ENCODE peak calls at places on chromosomes 5 and 9, in nine cellular contexts. One of them, this sample, is unnamed.

GRCh38 chr5:176603091-176603490 is 6.9 kb downstream of the GPRIN1 start:
- DNase-seq in neural crest cell: no peak
- DNase-seq in upper lobe of right lung: no peak
- DNase-seq in fibroblast of mammary gland: no peak
- DNase-seq in spleen: no peak
- DNase-seq in GM20000: no peak
- DNase-seq in kidney: no peak
- DNase-seq in coronary artery: no peak
- DNase-seq in right lobe of liver: no peak
- DNase-seq in this sample: no peak

GRCh38 chr9:91580136-91580535 is 156.5 kb upstream of the NFIL3 start:
- DNase-seq in neural crest cell: no peak
- DNase-seq in upper lobe of right lung: no peak
- DNase-seq in fibroblast of mammary gland: peak; percentile 30
- DNase-seq in spleen: no peak
- DNase-seq in GM20000: no peak
- DNase-seq in kidney: no peak
- DNase-seq in coronary artery: no peak
- DNase-seq in right lobe of liver: no peak
- DNase-seq in this sample: no peak

GRCh38 chr9:97531750-97532383 is 30.4 kb downstream of the TMOD1 start:
- DNase-seq in neural crest cell: no peak
- DNase-seq in upper lobe of right lung: peak; percentile 28
- DNase-seq in fibroblast of mammary gland: no peak
- DNase-seq in spleen: no peak
- DNase-seq in GM20000: no peak
- DNase-seq in kidney: no peak
- DNase-seq in coronary artery: no peak
- DNase-seq in right lobe of liver: no peak
- DNase-seq in this sample: no peak

GRCh38 chr9:16143310-16143709 is 590.5 kb downstream of the CCDC171 start:
- DNase-seq in neural crest cell: no peak
- DNase-seq in upper lobe of right lung: no peak
- DNase-seq in fibroblast of mammary gland: peak; percentile 51
- DNase-seq in spleen: no peak
- DNase-seq in GM20000: no peak
- DNase-seq in kidney: no peak
- DNase-seq in coronary artery: no peak
- DNase-seq in right lobe of liver: no peak
- DNase-seq in this sample: no peak

GRCh38 chr5:9344751-9345240 is 201.1 kb downstream of the SEMA5A start:
- DNase-seq in neural crest cell: no peak
- DNase-seq in upper lobe of right lung: no peak
- DNase-seq in fibroblast of mammary gland: no peak
- DNase-seq in spleen: no peak
- DNase-seq in GM20000: no peak
- DNase-seq in kidney: no peak
- DNase-seq in coronary artery: no peak
- DNase-seq in right lobe of liver: no peak
- DNase-seq in this sample: no peak

GRCh38 chr9:13716620-13717019 is 437.1 kb upstream of the MPDZ start:
- DNase-seq in neural crest cell: no peak
- DNase-seq in upper lobe of right lung: no peak
- DNase-seq in fibroblast of mammary gland: no peak
- DNase-seq in spleen: no peak
- DNase-seq in GM20000: no peak
- DNase-seq in kidney: no peak
- DNase-seq in coronary artery: no peak
- DNase-seq in right lobe of liver: no peak
- DNase-seq in this sample: no peak

GRCh38 chr9:136147890-136148714 is 29.4 kb upstream of the TMEM250 start:
- DNase-seq in neural crest cell: peak; percentile 40
- DNase-seq in upper lobe of right lung: no peak
- DNase-seq in fibroblast of mammary gland: no peak
- DNase-seq in spleen: no peak
- DNase-seq in GM20000: no peak
- DNase-seq in kidney: no peak
- DNase-seq in coronary artery: no peak
- DNase-seq in right lobe of liver: no peak
- DNase-seq in this sample: no peak

GRCh38 chr9:7489018-7489417 is 310.6 kb downstream of the DMAC1 start:
- DNase-seq in neural crest cell: no peak
- DNase-seq in upper lobe of right lung: no peak
- DNase-seq in fibroblast of mammary gland: peak; percentile 4
- DNase-seq in spleen: no peak
- DNase-seq in GM20000: no peak
- DNase-seq in kidney: no peak
- DNase-seq in coronary artery: no peak
- DNase-seq in right lobe of liver: peak; percentile 55
- DNase-seq in this sample: no peak

GRCh38 chr5:38347896-38348295 is 89.5 kb downstream of the EGFLAM start:
- DNase-seq in neural crest cell: no peak
- DNase-seq in upper lobe of right lung: no peak
- DNase-seq in fibroblast of mammary gland: peak; percentile 13
- DNase-seq in spleen: no peak
- DNase-seq in GM20000: no peak
- DNase-seq in kidney: no peak
- DNase-seq in coronary artery: no peak
- DNase-seq in right lobe of liver: no peak
- DNase-seq in this sample: no peak

GRCh38 chr9:6779417-6780241 is 21.9 kb downstream of the KDM4C start:
- DNase-seq in neural crest cell: no peak
- DNase-seq in upper lobe of right lung: no peak
- DNase-seq in fibroblast of mammary gland: no peak
- DNase-seq in spleen: no peak
- DNase-seq in GM20000: no peak
- DNase-seq in kidney: no peak
- DNase-seq in coronary artery: no peak
- DNase-seq in right lobe of liver: no peak
- DNase-seq in this sample: no peak

GRCh38 chr5:5719292-5719691 is 296.8 kb downstream of the ICE1 start:
- DNase-seq in neural crest cell: no peak
- DNase-seq in upper lobe of right lung: no peak
- DNase-seq in fibroblast of mammary gland: no peak
- DNase-seq in spleen: no peak
- DNase-seq in GM20000: no peak
- DNase-seq in kidney: no peak
- DNase-seq in coronary artery: no peak
- DNase-seq in right lobe of liver: no peak
- DNase-seq in this sample: no peak

GRCh38 chr5:88813805-88814584 is 69.0 kb downstream of the MEF2C start:
- DNase-seq in neural crest cell: peak; percentile 28
- DNase-seq in upper lobe of right lung: no peak
- DNase-seq in fibroblast of mammary gland: no peak
- DNase-seq in spleen: no peak
- DNase-seq in GM20000: no peak
- DNase-seq in kidney: no peak
- DNase-seq in coronary artery: no peak
- DNase-seq in right lobe of liver: no peak
- DNase-seq in this sample: no peak

GRCh38 chr5:99037668-99038067 is 108.9 kb upstream of the CHD1 start:
- DNase-seq in neural crest cell: no peak
- DNase-seq in upper lobe of right lung: no peak
- DNase-seq in fibroblast of mammary gland: no peak
- DNase-seq in spleen: peak; percentile 88
- DNase-seq in GM20000: no peak
- DNase-seq in kidney: no peak
- DNase-seq in coronary artery: no peak
- DNase-seq in right lobe of liver: no peak
- DNase-seq in this sample: no peak

GRCh38 chr5:33180900-33181299 is 259.9 kb upstream of the TARS1 start:
- DNase-seq in neural crest cell: no peak
- DNase-seq in upper lobe of right lung: no peak
- DNase-seq in fibroblast of mammary gland: peak; percentile 70
- DNase-seq in spleen: no peak
- DNase-seq in GM20000: no peak
- DNase-seq in kidney: no peak
- DNase-seq in coronary artery: no peak
- DNase-seq in right lobe of liver: no peak
- DNase-seq in this sample: no peak

GRCh38 chr5:54024466-54024865 is 285.9 kb downstream of the ARL15 start:
- DNase-seq in neural crest cell: no peak
- DNase-seq in upper lobe of right lung: no peak
- DNase-seq in fibroblast of mammary gland: peak; percentile 63
- DNase-seq in spleen: no peak
- DNase-seq in GM20000: no peak
- DNase-seq in kidney: no peak
- DNase-seq in coronary artery: no peak
- DNase-seq in right lobe of liver: no peak
- DNase-seq in this sample: no peak

DNA sequence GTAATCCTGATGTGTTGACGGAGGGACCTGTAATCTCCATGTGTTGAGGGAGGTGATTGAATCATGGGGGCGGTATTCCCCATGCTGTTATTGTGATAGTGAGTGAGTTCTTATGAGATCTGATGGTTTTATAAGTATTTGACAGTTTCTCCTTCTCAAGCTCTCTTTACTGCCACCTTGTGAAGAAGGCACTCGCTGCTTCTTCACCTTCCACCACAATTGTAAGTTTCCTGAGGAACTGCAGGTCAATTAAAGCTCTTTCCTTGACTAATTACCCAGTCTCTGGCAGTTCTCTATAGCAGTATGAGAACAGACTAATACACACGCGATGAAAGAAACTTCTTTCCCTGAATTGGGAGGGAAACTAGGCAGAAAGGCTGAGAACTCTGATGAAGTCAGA is 141.1 kb upstream of the RAD23B start:
- DNase-seq in neural crest cell: no peak
- DNase-seq in upper lobe of right lung: no peak
- DNase-seq in fibroblast of mammary gland: peak; percentile 29
- DNase-seq in spleen: no peak
- DNase-seq in GM20000: no peak
- DNase-seq in kidney: no peak
- DNase-seq in coronary artery: no peak
- DNase-seq in right lobe of liver: no peak
- DNase-seq in this sample: no peak
- TF ChIP-seq CTCF in neural crest cell: peak; percentile 34
- TF ChIP-seq CTCF in upper lobe of right lung: no peak
- TF ChIP-seq CTCF in fibroblast of mammary gland: peak; percentile 38
- TF ChIP-seq CTCF in spleen: no peak
- TF ChIP-seq CTCF in GM20000: no peak
- TF ChIP-seq CTCF in kidney: no peak
- TF ChIP-seq CTCF in coronary artery: no peak
- TF ChIP-seq CTCF in right lobe of liver: no peak
- TF ChIP-seq CTCF in this sample: peak; percentile 29

GRCh38 chr9:117160254-117160653 is 254.6 kb downstream of the ASTN2 start:
- DNase-seq in neural crest cell: no peak
- DNase-seq in upper lobe of right lung: no peak
- DNase-seq in fibroblast of mammary gland: no peak
- DNase-seq in spleen: no peak
- DNase-seq in GM20000: no peak
- DNase-seq in kidney: no peak
- DNase-seq in coronary artery: no peak
- DNase-seq in right lobe of liver: no peak
- DNase-seq in this sample: no peak
- TF ChIP-seq CTCF in neural crest cell: peak; percentile 26
- TF ChIP-seq CTCF in upper lobe of right lung: no peak
- TF ChIP-seq CTCF in fibroblast of mammary gland: peak; percentile 6
- TF ChIP-seq CTCF in spleen: no peak
- TF ChIP-seq CTCF in GM20000: no peak
- TF ChIP-seq CTCF in kidney: no peak
- TF ChIP-seq CTCF in coronary artery: no peak
- TF ChIP-seq CTCF in right lobe of liver: no peak
- TF ChIP-seq CTCF in this sample: peak; percentile 14

DNA sequence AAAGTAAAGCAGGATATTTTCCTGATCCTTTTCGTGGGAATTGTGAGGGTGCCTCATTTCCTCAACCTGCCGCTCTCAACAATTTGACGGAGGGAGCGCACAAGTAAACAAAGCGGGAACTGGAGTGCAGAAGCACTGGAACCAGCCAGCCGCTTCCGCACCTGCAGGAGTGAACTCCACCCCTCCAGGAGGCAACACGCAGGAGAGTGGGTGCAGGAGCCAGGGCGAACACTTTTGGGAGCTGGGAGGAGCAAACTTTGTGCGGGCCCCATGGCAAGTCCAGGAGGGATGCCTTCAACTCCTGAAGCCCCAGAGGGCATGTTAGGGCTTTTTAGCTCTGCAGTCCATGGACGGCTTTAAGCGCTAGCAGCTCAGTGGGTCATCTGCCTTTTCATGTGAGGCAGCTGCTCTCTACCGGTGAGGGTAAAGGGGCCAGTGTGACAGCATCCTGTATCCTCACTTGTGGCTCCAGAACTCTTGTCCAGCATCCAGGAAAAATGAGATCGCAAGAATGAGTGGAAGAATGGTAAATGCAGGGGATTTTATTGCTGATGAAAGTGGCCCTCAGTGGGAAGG is 757.2 kb downstream of the PTPRD start:
- DNase-seq in neural crest cell: no peak
- DNase-seq in upper lobe of right lung: peak; percentile 58
- DNase-seq in fibroblast of mammary gland: no peak
- DNase-seq in spleen: peak; percentile 54
- DNase-seq in GM20000: no peak
- DNase-seq in kidney: peak; percentile 68
- DNase-seq in coronary artery: no peak
- DNase-seq in right lobe of liver: no peak
- DNase-seq in this sample: no peak
- TF ChIP-seq CTCF in neural crest cell: no peak
- TF ChIP-seq CTCF in upper lobe of right lung: no peak
- TF ChIP-seq CTCF in fibroblast of mammary gland: no peak
- TF ChIP-seq CTCF in spleen: no peak
- TF ChIP-seq CTCF in GM20000: no peak
- TF ChIP-seq CTCF in kidney: no peak
- TF ChIP-seq CTCF in coronary artery: no peak
- TF ChIP-seq CTCF in right lobe of liver: no peak
- TF ChIP-seq CTCF in this sample: no peak

GRCh38 chr9:133148351-133149129 is 15.2 kb downstream of the GBGT1 start:
- DNase-seq in neural crest cell: peak; percentile 30
- DNase-seq in upper lobe of right lung: peak; percentile 88
- DNase-seq in fibroblast of mammary gland: peak; percentile 22
- DNase-seq in spleen: peak; percentile 93
- DNase-seq in GM20000: peak; percentile 53
- DNase-seq in kidney: peak; percentile 91
- DNase-seq in coronary artery: no peak
- DNase-seq in right lobe of liver: no peak
- DNase-seq in this sample: peak; percentile 67

GRCh38 chr9:133147412-133148271 is 16.1 kb downstream of the GBGT1 start:
- DNase-seq in neural crest cell: peak; percentile 81
- DNase-seq in upper lobe of right lung: peak; percentile 90
- DNase-seq in fibroblast of mammary gland: peak; percentile 34
- DNase-seq in spleen: peak; percentile 94
- DNase-seq in GM20000: peak; percentile 87
- DNase-seq in kidney: peak; percentile 90
- DNase-seq in coronary artery: no peak
- DNase-seq in right lobe of liver: peak; percentile 76
- DNase-seq in this sample: peak; percentile 89

GRCh38 chr9:133151041-133151440 is 12.7 kb downstream of the GBGT1 start:
- DNase-seq in neural crest cell: no peak
- DNase-seq in upper lobe of right lung: peak; percentile 64
- DNase-seq in fibroblast of mammary gland: no peak
- DNase-seq in spleen: no peak
- DNase-seq in GM20000: no peak
- DNase-seq in kidney: no peak
- DNase-seq in coronary artery: no peak
- DNase-seq in right lobe of liver: no peak
- DNase-seq in this sample: no peak

GRCh38 chr9:133151601-133152525 is 11.9 kb downstream of the GBGT1 start:
- DNase-seq in neural crest cell: no peak
- DNase-seq in upper lobe of right lung: peak; percentile 62
- DNase-seq in fibroblast of mammary gland: no peak
- DNase-seq in spleen: no peak
- DNase-seq in GM20000: no peak
- DNase-seq in kidney: no peak
- DNase-seq in coronary artery: no peak
- DNase-seq in right lobe of liver: no peak
- DNase-seq in this sample: no peak

GRCh38 chr9:133149130-133150015 is 14.3 kb downstream of the GBGT1 start:
- DNase-seq in neural crest cell: peak; percentile 74
- DNase-seq in upper lobe of right lung: peak; percentile 96
- DNase-seq in fibroblast of mammary gland: peak; percentile 81
- DNase-seq in spleen: peak; percentile 96
- DNase-seq in GM20000: peak; percentile 99
- DNase-seq in kidney: peak; percentile 97
- DNase-seq in coronary artery: peak; percentile 94
- DNase-seq in right lobe of liver: peak; percentile 88
- DNase-seq in this sample: peak; percentile 98
- TF ChIP-seq CTCF in neural crest cell: no peak
- TF ChIP-seq CTCF in upper lobe of right lung: peak; percentile 33
- TF ChIP-seq CTCF in fibroblast of mammary gland: no peak
- TF ChIP-seq CTCF in spleen: no peak
- TF ChIP-seq CTCF in GM20000: no peak
- TF ChIP-seq CTCF in kidney: peak; percentile 34
- TF ChIP-seq CTCF in coronary artery: no peak
- TF ChIP-seq CTCF in right lobe of liver: peak; percentile 20
- TF ChIP-seq CTCF in this sample: peak; percentile 47